ENCODE peak calls at places on chromosome 1, in four cellular contexts. Q, U, T and Y are unnamed samples.

GRCh38 chr1:24117722-24118409 is 5.9 kb upstream of the MYOM3 start:
- DNase-seq in Q (no peak), U (peak), T (no peak), Y (no peak)

GRCh38 chr1:60137406-60137805 is 63.8 kb upstream of the C1orf87 start:
- DNase-seq in Q (no peak), U (no peak), T (no peak), Y (no peak)

GRCh38 chr1:201038537-201038936 is 15.0 kb upstream of the KIF21B start:
- DNase-seq in Q (no peak), T (no peak), U (no peak), Y (no peak)

GRCh38 chr1:15680131-15680530 is 4.0 kb upstream of the PLEKHM2 start:
- DNase-seq in Q (no peak), U (no peak), T (no peak), Y (no peak)

GRCh38 chr1:61322769-61323168 is 240.4 kb downstream of the NFIA start:
- DNase-seq in T (no peak), Q (no peak), U (peak), Y (no peak)

GRCh38 chr1:19204665-19205266 is 5.3 kb downstream of the UBR4 start:
- DNase-seq in U (no peak), T (no peak), Q (no peak), Y (no peak)

GRCh38 chr1:119081267-119081666 is 59.2 kb downstream of the WARS2 start:
- DNase-seq in U (no peak), T (no peak), Q (no peak), Y (no peak)

GRCh38 chr1:31707711-31708110 is 3.9 kb upstream of the COL16A1 start:
- DNase-seq in U (no peak), T (peak), Q (no peak), Y (no peak)

GRCh38 chr1:54995835-54996234 is 2.9 kb upstream of the BSND start:
- DNase-seq in T (no peak), U (no peak), Q (no peak), Y (no peak)

GRCh38 chr1:156241311-156241811 is 623 bp upstream of the BGLAP start:
- DNase-seq in T (no peak), Q (no peak), U (no peak), Y (no peak)

DNA sequence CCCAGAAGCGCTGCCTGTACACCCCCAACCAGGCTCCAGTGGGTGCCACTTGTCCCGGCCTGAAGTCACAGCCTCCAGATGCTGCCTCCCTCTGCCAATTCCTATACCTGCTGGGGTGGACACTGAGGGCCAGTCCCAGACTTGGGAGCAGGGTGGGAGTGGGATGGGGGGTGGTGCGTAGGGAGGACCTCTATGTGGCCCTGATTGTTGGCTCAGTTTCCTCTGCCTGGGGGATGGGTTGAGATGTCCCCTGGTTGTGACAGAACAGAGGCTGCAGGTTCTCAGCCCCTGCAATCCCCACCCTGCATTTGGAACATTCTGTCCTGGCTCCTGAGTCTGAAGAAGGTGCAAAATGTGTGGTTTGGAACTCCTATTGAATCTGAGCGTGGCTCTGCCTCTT is 27.2 kb downstream of the RAB7B start:
- DNase-seq in Q (no peak), T (no peak), U (no peak), Y (no peak)
- TF ChIP-seq FOXJ3 in Q (no peak), T (no peak), U (no peak), Y (no peak)

GRCh38 chr1:93631626-93632365 is 49.8 kb downstream of the BCAR3 start:
- DNase-seq in T (peak), Q (peak), U (peak), Y (no peak)

GRCh38 chr1:93630168-93630567 is 51.5 kb downstream of the BCAR3 start:
- DNase-seq in U (no peak), Q (no peak), T (no peak), Y (no peak)

GRCh38 chr1:93629101-93630059 is 52.3 kb downstream of the BCAR3 start:
- DNase-seq in T (peak), U (peak), Q (peak), Y (no peak)

GRCh38 chr1:93625582-93626327 is 55.9 kb downstream of the BCAR3 start:
- DNase-seq in T (no peak), Q (peak), U (no peak), Y (no peak)

GRCh38 chr1:93628682-93629081 is 53.0 kb downstream of the BCAR3 start:
- DNase-seq in Q (no peak), T (no peak), U (no peak), Y (no peak)
- TF ChIP-seq FOXJ3 in Q (no peak), T (no peak), U (no peak), Y (no peak)

DNA sequence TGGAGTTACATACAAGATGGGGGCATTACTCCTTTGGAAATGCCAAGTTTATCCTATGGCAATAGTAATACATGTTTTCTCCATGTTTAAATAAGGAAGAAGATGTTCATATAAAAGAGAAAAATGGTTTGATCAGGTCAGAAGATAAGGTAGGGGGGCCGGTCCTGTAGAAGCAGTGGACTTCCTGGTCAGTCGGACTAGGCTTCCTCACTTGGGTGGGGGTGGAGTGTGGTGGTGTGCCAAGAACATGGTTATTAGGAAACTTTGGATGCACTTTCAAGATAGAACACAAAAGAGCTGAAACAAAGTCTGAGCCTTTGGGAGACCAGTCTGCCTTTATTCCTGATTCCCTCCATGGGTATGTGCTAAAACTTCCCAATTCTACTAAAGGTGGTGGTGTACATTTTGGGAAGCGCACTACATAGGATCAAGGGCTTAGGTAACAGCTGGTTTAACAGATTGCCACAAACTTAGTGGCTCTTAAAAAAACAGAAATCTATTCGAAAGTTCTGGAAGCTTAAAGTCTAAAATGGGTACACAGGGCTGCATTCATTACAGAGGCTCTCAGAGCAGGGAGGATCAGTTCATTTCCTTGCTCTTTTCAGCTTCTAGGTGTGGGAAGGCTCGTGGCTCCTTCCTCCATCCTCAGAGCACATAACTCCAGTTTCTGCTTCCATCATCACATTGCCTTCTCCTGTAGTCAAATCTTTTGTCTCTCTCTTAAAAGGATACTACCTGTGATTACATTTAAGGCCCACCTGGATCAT is 64.6 kb downstream of the KDM1A start:
- DNase-seq in U (no peak), Q (no peak), T (no peak), Y (no peak)
- TF ChIP-seq FOXJ3 in U (no peak), Q (no peak), T (no peak), Y (no peak)

GRCh38 chr1:247517795-247518612 is 18.2 kb downstream of the OR2C3 start:
- DNase-seq in T (peak), Q (peak), U (no peak), Y (no peak)
- TF ChIP-seq FOXJ3 in T (no peak), Q (no peak), U (no peak), Y (no peak)